ENCODE peak calls at places on chromosomes 13 and 19, in ten cellular contexts. Y, W, I, T, U, D, H, C, V and L are unnamed samples.

GRCh38 chr13:103386341-103386740 is 320.1 kb upstream of the SLC10A2 start:
- DNase-seq in V (no peak), U (no peak), W (no peak), D (no peak), C (no peak), Y (no peak), I (no peak), H (no peak), T (peak), L (no peak)

GRCh38 chr19:55493052-55493649 is 4.9 kb downstream of the SSC5D start:
- DNase-seq in D (peak), W (no peak), T (peak), C (no peak), Y (no peak), U (no peak), H (no peak), I (no peak), V (no peak), L (peak)

GRCh38 chr13:60164490-60164889 is 762 bp upstream of the DIAPH3 start:
- DNase-seq in Y (no peak), H (no peak), D (no peak), W (no peak), C (no peak), T (peak), I (no peak), U (no peak), V (peak), L (peak)

GRCh38 chr19:3801412-3802096 is 15.4 kb upstream of the MATK start:
- DNase-seq in T (no peak), D (no peak), V (peak), I (no peak), U (peak), Y (no peak), C (peak), H (peak), W (peak), L (no peak)

GRCh38 chr19:13902993-13903555 is 2.8 kb downstream of the BRME1 start:
- DNase-seq in H (no peak), U (no peak), C (no peak), W (no peak), D (no peak), Y (no peak), V (peak), I (no peak), T (peak), L (no peak)

GRCh38 chr19:23481043-23481442 is 85.8 kb upstream of the ZNF91 start:
- DNase-seq in U (no peak), H (no peak), C (no peak), D (no peak), Y (no peak), V (no peak), I (no peak), T (no peak), W (no peak), L (no peak)

GRCh38 chr19:17234911-17235617 is 9.0 kb downstream of the OCEL1 start:
- DNase-seq in T (peak), H (peak), V (peak), C (peak), I (no peak), U (peak), D (peak), W (peak), Y (peak), L (peak)

GRCh38 chr19:49142866-49143335 is 12.3 kb downstream of the HRC start:
- DNase-seq in U (peak), W (peak), T (peak), I (peak), H (no peak), V (peak), D (peak), C (peak), Y (peak), L (peak)

GRCh38 chr19:43928820-43929219 is 6.3 kb downstream of the ZNF45 start:
- DNase-seq in C (no peak), T (no peak), Y (no peak), U (no peak), W (no peak), V (no peak), D (no peak), H (no peak), I (no peak), L (no peak)

GRCh38 chr13:63124863-63125262 is 1709.2 kb upstream of the PCDH20 start:
- DNase-seq in I (peak), C (no peak), V (peak), Y (no peak), H (no peak), D (no peak), U (no peak), W (no peak), T (peak), L (no peak)

GRCh38 chr19:41914191-41914834 is 13.9 kb downstream of the ERFL start:
- DNase-seq in W (no peak), Y (no peak), U (no peak), V (no peak), C (no peak), I (no peak), D (no peak), T (no peak), H (no peak), L (no peak)

GRCh38 chr13:42969558-42970172 is 22.4 kb downstream of the EPSTI1 start:
- DNase-seq in W (peak), D (peak), I (peak), V (peak), U (peak), C (peak), H (peak), T (peak), Y (peak), L (peak)

GRCh38 chr19:2050349-2050990 is 574 bp downstream of the MKNK2 start:
- DNase-seq in W (no peak), V (no peak), H (no peak), C (no peak), U (no peak), T (no peak), I (no peak), D (peak), Y (no peak), L (no peak)

GRCh38 chr13:21752501-21752900 is 81.6 kb downstream of the FGF9 start:
- DNase-seq in Y (no peak), H (no peak), W (no peak), V (no peak), U (no peak), I (no peak), D (no peak), C (no peak), T (no peak), L (no peak)

GRCh38 chr13:104962411-104962810 is 1573.1 kb downstream of the EFNB2 start:
- DNase-seq in U (no peak), I (no peak), W (no peak), V (no peak), C (no peak), T (no peak), Y (no peak), H (no peak), D (no peak), L (no peak)

GRCh38 chr13:30618186-30618937 is 642 bp downstream of the USPL1 start:
- DNase-seq in W (no peak), Y (peak), C (no peak), D (no peak), U (no peak), I (no peak), T (no peak), H (peak), V (no peak), L (no peak)

GRCh38 chr13:26896986-26897668 is 136.5 kb upstream of the GPR12 start:
- DNase-seq in U (no peak), I (no peak), H (no peak), V (no peak), W (no peak), C (no peak), T (no peak), D (no peak), Y (no peak), L (no peak)

GRCh38 chr13:28597641-28598040 is 61.3 kb upstream of the POMP start:
- DNase-seq in I (peak), C (no peak), Y (no peak), D (no peak), W (no peak), T (peak), U (no peak), H (no peak), V (no peak), L (peak)

GRCh38 chr13:41652735-41653361 is 195.5 kb downstream of the RGCC start:
- DNase-seq in W (no peak), H (no peak), U (no peak), V (peak), Y (no peak), I (peak), T (peak), C (no peak), D (no peak), L (peak)

GRCh38 chr19:39166571-39167391 is 30.0 kb upstream of the NCCRP1 start:
- DNase-seq in H (no peak), D (peak), C (no peak), Y (no peak), I (no peak), U (no peak), V (no peak), W (peak), T (no peak), L (no peak)